ENCODE peak calls at places on chromosomes 5 and 9, in five cellular contexts. C is adipocyte; U is DMS79; S is activated CD8-positive, alpha-beta memory T cell treated with anti-CD3 and anti-CD28 coated beads for 24 hours; O is small intestine. R is an unnamed sample.

GRCh38 chr9:37801287-37801850 is 772 bp downstream of the DCAF10 start:
- DNase-seq in C (peak), S (no peak), U (no peak), O (peak), R (no peak)

GRCh38 chr5:26553079-26553478 is 485.3 kb downstream of the CDH9 start:
- DNase-seq in O (no peak), C (no peak), U (peak), S (no peak), R (no peak)

GRCh38 chr5:8953911-8954310 is 592.0 kb downstream of the SEMA5A start:
- DNase-seq in U (no peak), C (peak), S (no peak), O (no peak), R (no peak)

GRCh38 chr9:93119703-93119952 is 14.4 kb downstream of the NINJ1 start:
- DNase-seq in S (no peak), O (no peak), C (no peak), U (no peak), R (no peak)

GRCh38 chr9:136627703-136628102 is 35.0 kb upstream of the EGFL7 start:
- DNase-seq in U (no peak), S (no peak), O (no peak), C (no peak), R (no peak)

GRCh38 chr5:54719384-54720306 is 202.1 kb downstream of the SNX18 start:
- DNase-seq in O (no peak), C (peak), U (no peak), S (no peak), R (no peak)

GRCh38 chr9:113492343-113493079 is 29.0 kb downstream of the RGS3 start:
- DNase-seq in U (peak), S (no peak), C (no peak), O (no peak), R (no peak)

GRCh38 chr9:90680534-90680933 is 37.9 kb upstream of the DIRAS2 start:
- DNase-seq in C (no peak), S (no peak), O (no peak), U (no peak), R (no peak)

GRCh38 chr5:35046754-35047153 is 995 bp downstream of the AGXT2 start:
- DNase-seq in U (no peak), S (no peak), O (no peak), C (peak), R (no peak)

GRCh38 chr5:104472811-104473210 is 910.2 kb upstream of the NUDT12 start:
- DNase-seq in O (no peak), U (no peak), S (no peak), C (no peak), R (no peak)

GRCh38 chr9:82021198-82021597 is 32.6 kb downstream of the SPATA31D1 start:
- DNase-seq in U (no peak), C (peak), O (no peak), S (no peak), R (no peak)

GRCh38 chr5:157544623-157544989 is 31.0 kb downstream of the ADAM19 start:
- DNase-seq in S (no peak), U (no peak), C (no peak), O (peak), R (no peak)

GRCh38 chr5:139374909-139375308 is 8.2 kb downstream of the SLC23A1 start:
- DNase-seq in O (no peak), S (no peak), C (no peak), U (no peak), R (no peak)